ENCODE peak calls at places on chromosomes 5 and 9, in six cellular contexts. D, A, O, G, T and Y are unnamed samples.
A peak's percentile ranks its signal among the peaks of the same experiment; 100 is the strongest.

GRCh38 chr9:107638922-107639321 is 149.4 kb upstream of the KLF4 start:
- DNase-seq in D (no peak), T (no peak), A (peak; percentile 91), O (peak; percentile 18), G (no peak), Y (no peak)

GRCh38 chr9:121902483-121903135 is 190.5 kb downstream of the TTLL11 start:
- DNase-seq in T (no peak), G (no peak), O (no peak), A (peak; percentile 94), D (no peak), Y (no peak)

GRCh38 chr9:121566401-121567141 is 66.9 kb upstream of the GGTA1 start:
- DNase-seq in G (peak; percentile 20), D (no peak), O (no peak), T (no peak), A (peak; percentile 44), Y (no peak)

GRCh38 chr9:129845373-129845772 is 10.1 kb downstream of the USP20 start:
- DNase-seq in A (no peak), T (no peak), D (no peak), O (no peak), G (no peak), Y (no peak)

GRCh38 chr5:108567429-108567828 is 180.3 kb upstream of the FER start:
- DNase-seq in D (no peak), A (no peak), O (no peak), T (no peak), G (no peak), Y (no peak)

GRCh38 chr9:134025606-134026541 is 593 bp downstream of the BRD3OS start:
- DNase-seq in A (peak; percentile 48), O (peak; percentile 88), T (peak; percentile 55), G (no peak), D (peak; percentile 43), Y (peak; percentile 64)

GRCh38 chr5:38948501-38948900 is 102.7 kb downstream of the OSMR start:
- DNase-seq in T (no peak), A (peak; percentile 51), O (no peak), G (no peak), D (no peak), Y (no peak)

GRCh38 chr9:78592866-78593265 is 295.9 kb downstream of the PSAT1 start:
- DNase-seq in T (no peak), D (no peak), A (no peak), G (peak; percentile 16), O (no peak), Y (no peak)

GRCh38 chr5:366541-367357 is 45.2 kb downstream of the AHRR start:
- DNase-seq in A (no peak), G (no peak), D (no peak), O (no peak), T (no peak), Y (no peak)

GRCh38 chr9:6931913-6932312 is 174.1 kb downstream of the KDM4C start:
- DNase-seq in A (peak; percentile 76), T (no peak), O (no peak), D (peak; percentile 20), G (peak; percentile 85), Y (peak; percentile 87)

GRCh38 chr9:34520096-34520495 is 2.7 kb downstream of the ENHO start:
- DNase-seq in D (no peak), A (no peak), T (no peak), O (no peak), G (no peak), Y (no peak)

GRCh38 chr9:134413890-134414731 is 87.9 kb downstream of the RXRA start:
- DNase-seq in D (peak; percentile 98), T (no peak), A (peak; percentile 80), O (no peak), G (peak; percentile 83), Y (no peak)

GRCh38 chr5:2756211-2756746 is 4.8 kb upstream of the IRX2 start:
- DNase-seq in O (peak; percentile 82), T (peak; percentile 43), G (no peak), D (no peak), A (peak; percentile 21), Y (no peak)

DNA sequence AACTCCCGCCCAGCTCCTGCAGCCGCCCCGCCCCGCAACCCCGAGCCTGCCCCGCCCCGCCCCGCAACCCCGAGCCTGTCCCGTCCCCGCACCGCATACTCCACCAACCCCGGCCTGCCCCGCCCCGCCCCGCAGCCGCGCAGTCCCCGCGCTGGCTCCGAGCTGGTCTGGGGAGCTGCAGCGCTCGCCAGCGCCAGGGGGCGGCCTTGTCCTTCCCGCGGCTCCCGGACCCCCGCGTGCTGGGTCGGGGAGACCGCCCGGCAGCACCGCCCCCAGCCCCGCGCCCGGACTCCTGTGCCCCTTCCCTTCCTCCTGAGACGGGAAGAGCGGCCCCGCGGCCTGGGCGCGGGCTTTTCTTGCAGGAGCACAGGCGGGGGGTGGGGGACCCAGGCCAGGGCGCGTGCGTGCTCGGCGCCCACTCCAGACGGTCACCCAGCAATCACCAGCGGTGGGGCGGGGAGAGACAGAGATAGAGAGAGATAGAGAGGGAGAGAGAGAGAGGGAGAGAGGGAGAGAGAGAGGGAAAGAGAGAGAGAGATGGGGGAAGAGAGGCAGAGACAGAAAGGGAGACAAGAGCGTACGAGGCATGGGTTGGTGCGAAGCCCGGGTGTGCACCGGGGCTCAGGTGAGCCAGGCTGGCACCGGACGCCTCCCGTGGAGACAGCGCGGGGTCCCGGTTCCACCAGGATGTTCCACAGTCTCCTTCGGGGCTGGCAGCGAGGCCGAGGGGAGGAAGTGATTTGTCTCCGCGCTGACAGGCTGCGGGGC is 14.7 kb upstream of the TMEM250 start:
- DNase-seq in O (peak; percentile 91), D (peak; percentile 17), A (peak; percentile 27), G (no peak), T (peak; percentile 72), Y (peak; percentile 35)
- TF ChIP-seq CTCF in O (peak; percentile 67), D (no peak), A (peak; percentile 15), G (peak; percentile 34), T (peak; percentile 37), Y (peak; percentile 65)

GRCh38 chr5:43073597-43074546 is 33.8 kb upstream of the ANXA2R start:
- DNase-seq in G (peak; percentile 66), D (no peak), A (peak; percentile 54), T (peak; percentile 29), O (peak; percentile 46), Y (peak; percentile 63)
- TF ChIP-seq CTCF in G (peak; percentile 48), D (peak; percentile 42), A (peak; percentile 67), T (peak; percentile 43), O (peak; percentile 68), Y (peak; percentile 86)

GRCh38 chr5:120463991-120464626 is at the start of gene PRR16:
- DNase-seq in T (peak; percentile 66), D (peak; percentile 55), O (peak; percentile 89), G (peak; percentile 79), A (peak; percentile 78), Y (peak; percentile 14)
- TF ChIP-seq CTCF in T (no peak), D (no peak), O (peak; percentile 37), G (no peak), A (peak; percentile 0), Y (no peak)

GRCh38 chr5:150256416-150257064 is 33.0 kb downstream of the CAMK2A start:
- DNase-seq in O (peak; percentile 65), D (no peak), G (no peak), A (no peak), T (peak; percentile 66), Y (no peak)
- TF ChIP-seq CTCF in O (peak; percentile 58), D (no peak), G (no peak), A (peak; percentile 7), T (no peak), Y (no peak)

GRCh38 chr5:173530547-173530946 is 85.9 kb downstream of the BOD1 start:
- DNase-seq in T (no peak), O (peak; percentile 30), D (no peak), G (peak; percentile 15), A (no peak), Y (no peak)
- TF ChIP-seq CTCF in T (no peak), O (peak; percentile 24), D (no peak), G (no peak), A (peak; percentile 23), Y (no peak)

GRCh38 chr5:11076945-11077613 is 316.0 kb upstream of the DAP start:
- DNase-seq in D (no peak), G (no peak), T (no peak), O (no peak), A (no peak), Y (no peak)

DNA sequence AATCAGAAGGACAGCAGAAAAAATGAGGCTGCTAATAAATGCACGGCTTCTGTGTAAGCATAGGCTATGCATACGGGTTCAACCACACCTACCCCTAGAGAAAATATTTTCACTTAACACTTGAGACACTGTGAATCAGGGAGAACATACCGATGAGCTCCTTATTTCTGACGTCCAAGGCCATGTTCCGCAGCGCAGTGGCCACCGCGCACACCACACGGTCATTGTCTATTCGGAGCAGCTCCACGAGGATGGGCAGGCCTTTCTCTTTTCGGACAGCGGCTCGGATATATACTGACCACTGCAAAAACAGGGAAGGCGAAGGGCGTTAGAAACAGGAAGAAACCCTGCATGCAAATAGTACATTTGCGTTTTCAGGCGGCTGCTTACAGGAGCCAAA is 321.5 kb upstream of the DAP start:
- DNase-seq in T (no peak), G (no peak), A (no peak), D (no peak), O (no peak), Y (no peak)
- TF ChIP-seq CTCF in T (no peak), G (no peak), A (no peak), D (no peak), O (no peak), Y (no peak)

DNA sequence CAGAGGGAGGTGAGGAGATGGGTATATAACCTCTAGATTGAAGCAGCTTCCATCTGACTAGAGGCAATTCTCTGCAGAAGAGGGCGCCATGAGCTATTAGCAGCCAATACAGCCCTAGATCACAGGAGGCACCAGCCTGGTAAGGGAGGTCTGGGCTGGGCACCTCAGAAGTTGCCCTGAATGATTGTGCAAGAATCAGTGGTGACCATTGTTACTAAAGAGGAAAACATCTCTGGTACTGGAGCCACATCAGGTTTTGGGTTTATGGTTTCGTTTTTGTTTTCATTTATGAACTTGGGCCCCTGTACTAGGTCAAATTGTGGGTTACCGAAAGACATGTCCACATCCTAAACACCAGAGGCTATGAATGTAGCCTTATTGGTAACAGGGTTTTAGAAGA is 342.0 kb downstream of the MLLT3 start:
- DNase-seq in D (no peak), G (no peak), A (no peak), T (no peak), O (no peak), Y (no peak)
- TF ChIP-seq CTCF in D (no peak), G (no peak), A (no peak), T (no peak), O (no peak), Y (no peak)

DNA sequence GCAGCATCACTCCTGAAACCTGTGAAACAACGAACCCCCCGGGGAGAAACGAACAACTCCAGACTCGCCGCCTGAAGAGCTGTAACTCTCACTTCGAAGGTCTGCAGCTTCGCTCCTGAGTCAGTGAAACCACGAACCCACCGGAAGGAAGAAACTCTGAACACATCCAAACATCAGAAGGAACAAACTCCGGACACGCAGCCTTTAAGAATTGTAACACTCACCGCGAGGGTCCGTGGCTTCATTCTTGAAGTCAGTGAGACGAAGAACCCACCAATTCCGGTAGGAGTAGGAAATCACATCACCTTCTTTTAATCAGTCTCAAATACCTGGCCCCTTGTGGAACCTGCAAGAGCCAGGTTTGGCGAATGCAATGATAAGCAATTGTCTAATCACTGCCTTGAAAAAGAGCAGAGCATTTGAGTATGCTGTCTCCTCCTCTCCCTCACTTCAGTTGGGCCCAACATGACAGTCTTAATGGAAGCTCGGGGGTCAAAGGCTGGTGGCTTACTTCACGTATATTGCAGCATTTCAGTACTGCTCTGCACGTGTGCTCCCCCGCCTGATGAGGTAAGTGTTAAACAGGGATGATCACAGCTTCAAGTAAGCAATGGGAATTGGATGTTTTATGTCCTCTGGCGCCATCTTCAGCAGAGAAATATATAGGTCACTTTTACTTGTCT is 471 bp downstream of the IRGM start:
- DNase-seq in O (peak; percentile 82), A (peak; percentile 96), T (peak; percentile 55), D (peak; percentile 26), G (peak; percentile 92), Y (peak; percentile 85)
- TF ChIP-seq CTCF in O (peak; percentile 73), A (peak; percentile 60), T (peak; percentile 48), D (peak; percentile 70), G (peak; percentile 85), Y (peak; percentile 71)